ENCODE peak calls at places on chromosomes 3 and 15, in seven cellular contexts. H is tibial artery, K is GM23338, U is spleen, W is heart left ventricle, N is PC-9, J is upper lobe of left lung. X is an unnamed sample. For H3K4me1, the result is how much of the 10 kb centered on the place peaks cover.

GRCh38 chr3:126807795-126808194 is 103.8 kb downstream of the CHCHD6 start:
- DNase-seq in H (no peak), K (no peak), U (no peak), W (no peak), N (no peak), J (no peak), X (no peak)

GRCh38 chr15:79967331-79968182 is 3.4 kb downstream of the BCL2A1 start:
- DNase-seq in H (no peak), K (no peak), U (peak), W (no peak), N (no peak), J (no peak), X (no peak)

GRCh38 chr3:171376125-171376947 is 83.9 kb downstream of the TNIK start:
- DNase-seq in H (no peak), K (no peak), U (no peak), W (no peak), N (no peak), J (no peak), X (no peak)

GRCh38 chr15:63503739-63504246 is 600 bp upstream of the USP3 start:
- DNase-seq in H (no peak), K (peak), U (peak), W (peak), N (peak), J (peak), X (peak)

GRCh38 chr3:20480771-20481170 is 294.8 kb upstream of the SGO1 start:
- DNase-seq in H (no peak), K (peak), U (no peak), W (no peak), N (no peak), J (no peak), X (no peak)

GRCh38 chr15:56919708-56920637 is 1.5 kb downstream of the TCF12 start:
- DNase-seq in H (peak), K (peak), U (no peak), W (peak), N (no peak), J (peak), X (no peak)

GRCh38 chr3:11367116-11367781 is 95.1 kb downstream of the ATG7 start:
- DNase-seq in H (no peak), K (peak), U (no peak), W (peak), N (no peak), J (peak), X (peak)

GRCh38 chr15:38252481-38253311 is at the start of gene SPRED1:
- DNase-seq in H (peak), K (peak), U (peak), W (peak), N (no peak), J (peak), X (peak)

GRCh38 chr3:143676742-143677141 is 171.5 kb downstream of the SLC9A9 start:
- DNase-seq in H (no peak), K (no peak), U (no peak), W (no peak), N (no peak), J (no peak), X (no peak)

GRCh38 chr15:73781038-73781925 is 28.1 kb upstream of the INSYN1 start:
- DNase-seq in H (no peak), K (peak), U (no peak), W (no peak), N (no peak), J (no peak), X (no peak)

GRCh38 chr3:43581343-43581742 is 40.5 kb downstream of the ANO10 start:
- DNase-seq in H (no peak), K (no peak), U (no peak), W (no peak), N (no peak), J (no peak), X (no peak)

GRCh38 chr15:53297828-53298227 is 461.6 kb downstream of the WDR72 start:
- DNase-seq in H (no peak), K (no peak), U (no peak), W (no peak), N (no peak), J (no peak), X (no peak)

GRCh38 chr3:35635407-35635806 is 3.9 kb upstream of the ARPP21 start:
- DNase-seq in H (no peak), K (no peak), U (no peak), W (no peak), N (no peak), J (no peak), X (no peak)

GRCh38 chr15:101305820-101306255 is 10.8 kb upstream of the SNRPA1 start:
- DNase-seq in H (no peak), K (no peak), U (no peak), W (no peak), N (no peak), J (peak), X (peak)

GRCh38 chr15:42360535-42361112 is 1.3 kb downstream of the CAPN3 start:
- DNase-seq in H (no peak), K (no peak), U (no peak), W (no peak), N (no peak), J (no peak), X (no peak)

GRCh38 chr3:9698293-9698692 is 5.3 kb upstream of the CPNE9 start:
- DNase-seq in H (no peak), K (no peak), U (peak), W (no peak), N (no peak), J (no peak), X (no peak)

GRCh38 chr3:172040976-172041963 is 1.9 kb downstream of the FNDC3B start:
- DNase-seq in H (peak), K (peak), U (no peak), W (no peak), N (peak), J (no peak), X (no peak)

GRCh38 chr15:57216288-57216687 is 160.0 kb upstream of the CGNL1 start:
- DNase-seq in H (no peak), K (no peak), U (no peak), W (no peak), N (no peak), J (no peak), X (no peak)

GRCh38 chr3:123733805-123734526 is 149.1 kb upstream of the HACD2 start:
- DNase-seq in H (no peak), K (no peak), U (no peak), W (no peak), N (peak), J (no peak), X (no peak)

GRCh38 chr15:52180196-52180835 is 10.9 kb downstream of the GNB5 start:
- DNase-seq in H (no peak), K (no peak), U (peak), W (no peak), N (no peak), J (no peak), X (no peak)

GRCh38 chr3:122944671-122945151 is 82.9 kb downstream of the SEMA5B start:
- DNase-seq in H (no peak), K (no peak), U (peak), W (no peak), N (no peak), J (no peak), X (no peak)

GRCh38 chr15:38069506-38069905 is 135.1 kb downstream of the TMCO5A start:
- DNase-seq in H (peak), K (no peak), U (no peak), W (no peak), N (peak), J (peak), X (peak)

GRCh38 chr3:68866157-68866556 is 66.2 kb downstream of the TAFA4 start:
- DNase-seq in H (no peak), K (peak), U (no peak), W (no peak), N (no peak), J (no peak), X (no peak)
- TF ChIP-seq CTCF in H (no peak), K (peak), U (no peak), W (no peak), N (no peak), J (no peak), X (no peak)

GRCh38 chr3:15465876-15466585 is 38.6 kb downstream of the EAF1 start:
- DNase-seq in H (no peak), K (no peak), U (no peak), W (no peak), N (no peak), J (no peak), X (no peak)
- H3K4me1 ChIP-seq in H (under half), K (under half), U (under half), W (under half), N (under half), J (under half), X (under half)

GRCh38 chr15:66820474-66821258 is 118.6 kb downstream of the SMAD6 start:
- DNase-seq in H (peak), K (no peak), U (no peak), W (no peak), N (no peak), J (peak), X (no peak)
- H3K27ac ChIP-seq in H (no peak), K (no peak), U (no peak), W (no peak), N (no peak), J (no peak), X (no peak)

GRCh38 chr15:43511012-43511885 is 6.2 kb upstream of the MAP1A start:
- DNase-seq in H (peak), K (peak), U (no peak), W (no peak), N (peak), J (no peak), X (peak)
- TF ChIP-seq CTCF in H (peak), K (peak), U (no peak), W (no peak), N (peak), J (peak), X (peak)

DNA sequence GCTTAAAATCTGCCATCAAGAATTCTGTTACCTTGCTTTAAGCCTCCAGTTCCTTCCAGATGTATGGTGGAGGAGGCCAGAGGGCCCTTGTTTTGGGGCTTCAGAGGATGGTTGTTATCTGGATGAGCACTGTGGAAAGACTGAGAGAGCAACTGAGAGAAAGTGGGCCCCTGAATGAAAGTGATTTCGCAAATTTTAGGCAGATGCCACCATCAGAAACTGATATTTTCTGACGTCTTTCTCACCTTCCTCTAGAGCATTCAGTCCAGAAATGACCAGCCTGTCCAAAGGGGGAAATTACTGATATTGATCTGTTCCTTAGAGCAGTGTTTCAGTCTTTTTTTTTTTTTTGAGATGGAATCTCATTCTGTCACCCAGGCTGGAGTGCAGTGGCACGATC is 13.4 kb downstream of the B3GNT5 start:
- DNase-seq in H (no peak), K (no peak), U (no peak), W (no peak), N (no peak), J (no peak), X (no peak)
- H3K4me1 ChIP-seq in H (under half), K (half or more), U (under half), W (under half), N (half or more), J (under half), X (under half)

GRCh38 chr15:82739086-82739485 is 29.4 kb upstream of the AP3B2 start:
- DNase-seq in H (no peak), K (no peak), U (no peak), W (no peak), N (no peak), J (no peak), X (no peak)

GRCh38 chr15:82737975-82738374 is 28.3 kb upstream of the AP3B2 start:
- DNase-seq in H (no peak), K (no peak), U (no peak), W (no peak), N (peak), J (no peak), X (no peak)

GRCh38 chr15:82743810-82744209 is 34.1 kb upstream of the AP3B2 start:
- DNase-seq in H (no peak), K (no peak), U (no peak), W (no peak), N (no peak), J (no peak), X (no peak)

GRCh38 chr15:82742134-82742533 is 32.5 kb upstream of the AP3B2 start:
- DNase-seq in H (no peak), K (no peak), U (no peak), W (no peak), N (no peak), J (no peak), X (no peak)
- H3K27ac ChIP-seq in H (no peak), K (no peak), U (no peak), W (no peak), N (no peak), J (no peak), X (no peak)

X was measured in right atrium auricular region.